ENCODE peak calls at places on chromosomes 7 and 10, in seven cellular contexts. Y is AG20443; I is hippocampal formation; T is CD8-positive, alpha-beta T cell; K is GM18507; Q is AML-193; U is pancreas. S is an unnamed sample.

GRCh38 chr10:70378122-70378521 is 4.3 kb downstream of the LRRC20 start:
- DNase-seq in K (no peak), Q (no peak), U (no peak), T (no peak), I (no peak), Y (peak), S (peak)

GRCh38 chr7:134784251-134785049 is 5.0 kb downstream of the CALD1 start:
- DNase-seq in I (no peak), U (no peak), K (no peak), Q (no peak), T (no peak), Y (no peak), S (no peak)

GRCh38 chr7:96679886-96680285 is 29.8 kb downstream of the SEM1 start:
- DNase-seq in T (no peak), I (no peak), Q (no peak), K (no peak), U (no peak), Y (no peak), S (no peak)

GRCh38 chr10:92303096-92303495 is 12.1 kb downstream of the MARCHF5 start:
- DNase-seq in K (no peak), I (no peak), Q (no peak), T (no peak), Y (no peak), U (no peak), S (no peak)

GRCh38 chr10:19922236-19922963 is 106.2 kb downstream of the PLXDC2 start:
- DNase-seq in U (no peak), I (no peak), Q (no peak), Y (peak), T (no peak), K (no peak), S (peak)

GRCh38 chr7:40162516-40162915 is 27.7 kb downstream of the SUGCT start:
- DNase-seq in T (no peak), U (no peak), Q (no peak), K (no peak), I (no peak), Y (no peak), S (no peak)

GRCh38 chr10:31759124-31759798 is 169.4 kb downstream of the ARHGAP12 start:
- DNase-seq in Q (no peak), K (no peak), Y (peak), I (no peak), U (peak), T (peak), S (peak)

GRCh38 chr7:137774793-137775201 is 72.0 kb downstream of the DGKI start:
- DNase-seq in I (no peak), K (no peak), U (no peak), Y (peak), T (no peak), Q (no peak), S (no peak)

GRCh38 chr10:43126759-43127424 is 11.4 kb upstream of the CSGALNACT2 start:
- DNase-seq in Y (no peak), I (no peak), U (no peak), Q (no peak), T (no peak), K (no peak), S (peak)

GRCh38 chr7:94957041-94957440 is 49.6 kb downstream of the PPP1R9A start:
- DNase-seq in T (no peak), Y (no peak), U (no peak), K (no peak), Q (no peak), I (no peak), S (no peak)

GRCh38 chr10:62657244-62657835 is 147.2 kb upstream of the ADO start:
- DNase-seq in K (no peak), T (no peak), I (no peak), Y (no peak), U (peak), Q (no peak), S (no peak)

GRCh38 chr10:83542774-83543291 is 596.5 kb upstream of the GHITM start:
- DNase-seq in K (no peak), T (no peak), U (no peak), Y (no peak), I (no peak), Q (no peak), S (peak)

GRCh38 chr10:78664929-78665525 is 403.7 kb upstream of the ZMIZ1 start:
- DNase-seq in I (no peak), U (no peak), Y (no peak), Q (no peak), T (no peak), K (no peak), S (no peak)

GRCh38 chr7:97024209-97025129 is at the start of gene DLX5:
- DNase-seq in Y (peak), I (peak), K (no peak), T (no peak), U (peak), Q (no peak), S (peak)

GRCh38 chr7:100655908-100656674 is at the start of gene ACTL6B:
- DNase-seq in K (no peak), Q (no peak), Y (peak), U (peak), T (no peak), I (peak), S (peak)